ENCODE peak calls at places on chromosomes 2 and 18, in eight cellular contexts. N is C1 segment of cervical spinal cord, Z is WTC11, B is pons, T is DMS153, V is astrocyte of the spinal cord, E is HCT116, C is fibroblast of pulmonary artery. U is an unnamed sample.
A peak's percentile ranks its signal among the peaks of the same experiment; 100 is the strongest.

GRCh38 chr2:2540406-2540805 is 209.3 kb upstream of the MYT1L start:
- DNase-seq in E (no peak), C (no peak), B (no peak), N (no peak), Z (no peak), V (no peak), T (no peak), U (no peak)

GRCh38 chr18:5103693-5104092 is 93.4 kb downstream of the AKAIN1 start:
- DNase-seq in B (no peak), V (no peak), T (no peak), E (no peak), N (no peak), C (no peak), Z (no peak), U (no peak)

GRCh38 chr18:13435596-13436333 is 217.2 kb downstream of the LDLRAD4 start:
- DNase-seq in T (no peak), E (no peak), V (peak; percentile 70), Z (no peak), N (no peak), B (no peak), C (peak; percentile 24), U (no peak)

GRCh38 chr2:64391459-64391858 is 62.5 kb upstream of the LGALSL start:
- DNase-seq in B (no peak), E (no peak), V (no peak), C (no peak), Z (no peak), T (no peak), N (no peak), U (no peak)

GRCh38 chr2:71617266-71617665 is 163.9 kb downstream of the DYSF start:
- DNase-seq in E (no peak), Z (no peak), T (no peak), C (no peak), B (no peak), V (no peak), N (no peak), U (no peak)

GRCh38 chr2:91442246-91442905 is 2750.9 kb downstream of the RPIA start:
- DNase-seq in N (no peak), E (no peak), C (no peak), Z (no peak), B (no peak), V (no peak), T (no peak), U (no peak)

GRCh38 chr2:203656522-203657287 is 49.7 kb upstream of the CD28 start:
- DNase-seq in E (no peak), N (no peak), V (no peak), T (peak; percentile 71), Z (no peak), C (peak; percentile 75), B (peak; percentile 86), U (peak; percentile 23)

GRCh38 chr2:235416816-235417499 is 76.9 kb upstream of the AGAP1 start:
- DNase-seq in C (peak; percentile 70), Z (no peak), V (peak; percentile 52), T (peak; percentile 59), B (no peak), E (no peak), N (no peak), U (no peak)

GRCh38 chr18:5787936-5788335 is 107.4 kb downstream of the TMEM200C start:
- DNase-seq in V (no peak), Z (no peak), C (no peak), E (no peak), B (no peak), T (no peak), N (no peak), U (no peak)

GRCh38 chr2:38406597-38407110 is 29.6 kb upstream of the ATL2 start:
- DNase-seq in T (no peak), N (no peak), Z (no peak), B (peak; percentile 12), E (no peak), C (peak; percentile 36), V (no peak), U (no peak)

GRCh38 chr2:160492401-160493226 is 993 bp downstream of the RBMS1 start:
- DNase-seq in T (no peak), V (peak; percentile 82), Z (peak; percentile 90), C (peak; percentile 72), B (no peak), N (peak; percentile 9), E (peak; percentile 13), U (peak; percentile 18)

GRCh38 chr18:22260208-22260816 is 90.9 kb downstream of the GATA6 start:
- DNase-seq in T (no peak), B (no peak), V (no peak), Z (no peak), N (no peak), E (no peak), C (no peak), U (no peak)

GRCh38 chr18:9055185-9055584 is 47.3 kb upstream of the NDUFV2 start:
- DNase-seq in C (peak; percentile 90), N (no peak), V (peak; percentile 86), Z (no peak), E (peak; percentile 40), B (peak; percentile 36), T (no peak), U (no peak)

GRCh38 chr2:205403244-205403845 is 279.0 kb upstream of the NRP2 start:
- DNase-seq in V (peak; percentile 72), T (no peak), B (no peak), C (peak; percentile 24), E (no peak), N (no peak), Z (no peak), U (no peak)

GRCh38 chr18:45879681-45880655 is 54.5 kb downstream of the SIGLEC15 start:
- DNase-seq in C (peak; percentile 70), T (peak; percentile 15), V (peak; percentile 76), Z (peak; percentile 83), B (peak; percentile 48), N (peak; percentile 20), E (peak; percentile 23), U (peak; percentile 45)

GRCh38 chr2:65728477-65729180 is 296.2 kb upstream of the SPRED2 start:
- DNase-seq in V (no peak), C (no peak), Z (no peak), B (no peak), E (peak; percentile 48), T (no peak), N (no peak), U (no peak)

GRCh38 chr2:143183804-143184463 is 54.7 kb downstream of the ARHGAP15 start:
- DNase-seq in N (no peak), B (no peak), T (no peak), Z (no peak), C (no peak), E (no peak), V (no peak), U (no peak)

GRCh38 chr2:213234641-213235040 is 49.6 kb upstream of the SPAG16 start:
- DNase-seq in E (no peak), Z (no peak), T (no peak), V (peak; percentile 26), C (no peak), B (no peak), N (no peak), U (no peak)

GRCh38 chr2:45652090-45653050 is 895 bp downstream of the PRKCE start:
- DNase-seq in B (peak; percentile 47), C (peak; percentile 70), N (peak; percentile 24), E (no peak), T (no peak), V (peak; percentile 53), Z (peak; percentile 33), U (peak; percentile 40)

GRCh38 chr2:48600204-48600813 is 17.3 kb upstream of the GTF2A1L start:
- DNase-seq in N (no peak), B (peak; percentile 77), V (peak; percentile 56), C (peak; percentile 70), Z (no peak), T (peak; percentile 11), E (no peak), U (no peak)

GRCh38 chr2:230758566-230759480 is 46.2 kb downstream of the CAB39 start:
- DNase-seq in B (no peak), V (peak; percentile 92), Z (no peak), T (no peak), E (no peak), C (peak; percentile 93), N (no peak), U (no peak)

GRCh38 chr2:217270801-217271121 is 410.9 kb upstream of the TNP1 start:
- DNase-seq in B (no peak), N (no peak), E (no peak), T (no peak), C (no peak), V (no peak), Z (no peak), U (no peak)

GRCh38 chr2:119674711-119675500 is 4.1 kb upstream of the TMEM177 start:
- DNase-seq in C (no peak), N (no peak), B (no peak), V (no peak), T (no peak), E (no peak), Z (no peak), U (no peak)

GRCh38 chr2:207777124-207777523 is 7.4 kb upstream of the FZD5 start:
- DNase-seq in C (no peak), B (no peak), T (no peak), N (no peak), Z (no peak), E (no peak), V (no peak), U (no peak)

GRCh38 chr18:58541789-58542425 is 87.0 kb downstream of the ALPK2 start:
- DNase-seq in N (no peak), C (peak; percentile 92), T (no peak), V (peak; percentile 99), E (peak; percentile 88), B (peak; percentile 51), Z (no peak), U (no peak)

GRCh38 chr2:142037744-142038143 is 93.1 kb downstream of the LRP1B start:
- DNase-seq in C (no peak), E (no peak), Z (no peak), B (peak; percentile 62), V (peak; percentile 20), N (no peak), T (no peak), U (peak; percentile 13)

GRCh38 chr2:207260947-207261346 is 95.2 kb upstream of the KLF7 start:
- DNase-seq in C (no peak), V (no peak), E (no peak), B (no peak), N (no peak), T (no peak), Z (no peak), U (no peak)

GRCh38 chr2:47221956-47222355 is 66.8 kb upstream of the STPG4 start:
- DNase-seq in E (no peak), C (peak; percentile 90), V (peak; percentile 82), T (no peak), B (peak; percentile 56), N (no peak), Z (no peak), U (no peak)

GRCh38 chr2:162828545-162828944 is 10.0 kb downstream of the KCNH7 start:
- DNase-seq in B (no peak), T (no peak), Z (no peak), V (no peak), C (no peak), N (no peak), E (no peak), U (no peak)

GRCh38 chr2:139790807-139791206 is 1010.6 kb upstream of the NXPH2 start:
- DNase-seq in Z (no peak), V (peak; percentile 51), C (peak; percentile 62), T (peak; percentile 34), N (no peak), E (peak; percentile 29), B (peak; percentile 67), U (no peak)

GRCh38 chr18:43681661-43682060 is 404.4 kb upstream of the SYT4 start:
- DNase-seq in B (no peak), N (no peak), C (no peak), T (no peak), V (no peak), E (no peak), Z (no peak), U (no peak)

GRCh38 chr2:19575618-19576017 is 217.2 kb upstream of the OSR1 start:
- DNase-seq in T (no peak), V (peak; percentile 58), B (no peak), Z (no peak), E (no peak), N (no peak), C (peak; percentile 6), U (no peak)

U was measured in substantia nigra.